ENCODE peak calls at places on chromosomes 1 and 21, in eight cellular contexts. M is transverse colon, K is fibroblast of pulmonary artery, W is heart right ventricle, R is IMR-90, Y is left ventricle myocardium inferior, D is uterus, S is coronary artery. H is an unnamed sample.

GRCh38 chr1:75482951-75483350 is 128.0 kb downstream of the SLC44A5 start:
- DNase-seq in Y (no peak), R (no peak), W (no peak), D (no peak), K (no peak), M (no peak), S (no peak), H (no peak)

GRCh38 chr1:87111659-87112339 is 197.4 kb downstream of the HS2ST1 start:
- DNase-seq in D (no peak), R (no peak), W (no peak), K (no peak), Y (no peak), M (no peak), S (no peak), H (no peak)

GRCh38 chr1:212746546-212746945 is 45.0 kb downstream of the NSL1 start:
- DNase-seq in S (no peak), R (no peak), M (no peak), K (no peak), W (no peak), Y (no peak), D (no peak), H (no peak)

GRCh38 chr1:2526824-2527552 is 592 bp upstream of the PANK4 start:
- DNase-seq in W (peak), M (peak), K (peak), Y (peak), S (no peak), R (peak), D (no peak), H (peak)

GRCh38 chr1:118136511-118136937 is 48.5 kb downstream of the SPAG17 start:
- DNase-seq in M (no peak), R (peak), S (no peak), Y (no peak), D (peak), K (peak), W (no peak), H (peak)

GRCh38 chr1:41900611-41901444 is 17.9 kb downstream of the HIVEP3 start:
- DNase-seq in Y (no peak), K (peak), W (no peak), M (peak), R (peak), D (no peak), S (no peak), H (peak)

GRCh38 chr1:239858058-239858457 is 233.6 kb upstream of the FMN2 start:
- DNase-seq in Y (no peak), R (no peak), W (no peak), D (no peak), M (no peak), K (peak), S (no peak), H (no peak)

GRCh38 chr1:108561731-108562326 is 1.9 kb downstream of the EEIG2 start:
- DNase-seq in Y (peak), R (no peak), D (peak), M (peak), W (peak), S (peak), K (peak), H (no peak)

GRCh38 chr1:58815680-58816071 is 31.8 kb upstream of the JUN start:
- DNase-seq in M (peak), Y (peak), K (peak), R (no peak), S (no peak), W (no peak), D (no peak), H (no peak)

GRCh38 chr1:229815076-229815475 is 189.0 kb downstream of the URB2 start:
- DNase-seq in D (no peak), S (no peak), R (no peak), K (no peak), M (no peak), W (no peak), Y (no peak), H (no peak)

DNA sequence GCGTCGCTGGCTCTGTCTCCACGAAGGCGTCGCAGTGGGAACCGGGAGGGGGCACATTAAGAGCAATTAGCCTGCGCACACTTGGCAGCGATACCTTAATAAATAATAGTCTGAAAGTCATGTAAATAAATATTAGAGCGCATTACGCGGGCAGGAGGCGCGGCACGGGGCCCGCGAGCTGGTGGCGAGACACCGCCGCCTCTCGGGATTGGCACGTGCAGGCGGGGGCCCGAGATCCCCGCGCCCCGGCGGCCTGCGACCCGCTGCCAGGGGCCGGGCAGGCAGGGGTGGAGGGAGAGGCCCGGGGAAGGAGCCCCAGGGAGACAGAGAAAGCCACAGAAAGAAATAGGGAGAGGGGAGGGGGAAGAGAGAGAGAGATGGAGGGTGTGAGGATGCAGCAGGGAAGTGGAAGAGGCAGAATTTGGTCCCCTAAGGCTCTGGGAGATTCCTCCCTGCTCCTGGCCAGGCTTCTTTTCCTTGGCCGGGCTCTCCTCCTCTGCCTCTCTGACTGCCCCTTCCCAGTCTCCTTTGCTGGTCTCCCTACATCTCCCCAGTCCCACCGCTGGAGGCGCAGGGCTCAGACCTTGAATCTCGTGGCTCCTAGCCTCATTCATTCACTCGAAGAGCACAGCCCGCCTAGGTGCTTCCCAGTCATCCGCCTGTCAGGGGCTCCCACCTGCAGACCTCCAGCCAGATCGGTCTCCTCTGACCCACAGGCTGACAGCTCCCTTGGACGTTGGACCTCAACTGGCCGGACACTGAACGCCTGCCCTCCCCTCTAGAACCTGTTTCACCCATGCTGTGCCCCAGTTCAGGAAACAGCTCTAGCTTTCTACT is 76.3 kb downstream of the VWA5B1 start:
- DNase-seq in W (peak), S (no peak), R (peak), Y (peak), K (peak), M (peak), D (no peak), H (peak)
- TF ChIP-seq CTCF in W (peak), S (no peak), R (peak), Y (peak), K (peak), M (peak), D (no peak), H (peak)

DNA sequence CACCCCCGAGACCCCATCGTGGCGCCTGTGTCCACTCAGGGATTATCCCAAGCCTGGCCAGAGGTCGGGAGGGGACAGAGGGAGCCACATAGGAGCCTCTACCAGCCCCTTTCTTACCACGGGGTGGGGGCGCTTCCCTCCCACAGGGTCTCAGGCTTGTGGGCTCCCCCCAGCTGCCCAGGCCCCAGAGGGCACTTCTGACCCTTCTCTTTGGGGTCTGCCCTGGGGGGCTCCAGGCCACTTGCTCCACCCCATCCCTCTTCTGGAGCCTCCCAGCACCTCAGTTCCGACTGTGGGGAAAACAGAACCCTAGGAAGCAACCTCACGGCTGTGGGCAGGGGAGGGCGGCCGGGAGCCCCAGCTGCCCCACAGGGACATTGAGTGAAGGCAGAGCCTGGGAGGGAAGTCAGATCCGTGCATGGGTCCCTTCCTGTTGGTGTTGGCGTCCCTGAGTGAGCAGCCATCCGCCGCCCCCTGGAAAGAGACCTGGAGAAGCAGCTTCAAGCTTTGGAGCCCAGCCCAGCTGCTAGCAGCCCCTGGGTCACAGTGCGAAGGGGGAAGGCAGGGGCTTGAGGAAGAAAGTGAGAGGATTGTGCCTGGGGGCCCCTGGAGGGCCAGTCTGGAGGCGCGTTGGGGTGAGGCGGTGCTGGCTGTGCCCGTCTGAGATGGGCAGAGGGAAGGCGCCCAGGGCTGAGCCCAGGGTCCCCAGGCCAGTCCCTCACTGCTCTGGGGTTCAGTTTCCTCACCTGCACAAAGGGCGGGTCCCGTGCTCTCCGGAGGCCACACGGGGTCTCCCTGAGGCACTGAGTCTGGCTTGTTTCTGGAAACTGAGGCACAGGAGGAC is 22.1 kb downstream of the RRP1 start:
- DNase-seq in R (no peak), W (no peak), M (no peak), S (no peak), K (no peak), D (no peak), Y (no peak), H (no peak)
- H3K4me3 ChIP-seq in R (no peak), W (peak), M (peak), S (peak), K (no peak), D (no peak), Y (peak), H (no peak)

GRCh38 chr1:48864913-48865312 is 88.2 kb upstream of the BEND5 start:
- DNase-seq in M (no peak), S (no peak), W (no peak), D (no peak), R (no peak), K (no peak), Y (no peak), H (no peak)

GRCh38 chr1:48875736-48876135 is 99.0 kb upstream of the BEND5 start:
- DNase-seq in Y (no peak), W (no peak), S (no peak), K (no peak), R (no peak), D (no peak), M (no peak), H (no peak)

GRCh38 chr1:48869116-48869893 is 92.6 kb upstream of the BEND5 start:
- DNase-seq in R (no peak), K (peak), S (no peak), Y (peak), D (no peak), M (no peak), W (no peak), H (peak)

GRCh38 chr1:48873944-48874343 is 97.3 kb upstream of the BEND5 start:
- DNase-seq in Y (no peak), K (no peak), W (no peak), S (no peak), R (no peak), D (no peak), M (no peak), H (peak)

DNA sequence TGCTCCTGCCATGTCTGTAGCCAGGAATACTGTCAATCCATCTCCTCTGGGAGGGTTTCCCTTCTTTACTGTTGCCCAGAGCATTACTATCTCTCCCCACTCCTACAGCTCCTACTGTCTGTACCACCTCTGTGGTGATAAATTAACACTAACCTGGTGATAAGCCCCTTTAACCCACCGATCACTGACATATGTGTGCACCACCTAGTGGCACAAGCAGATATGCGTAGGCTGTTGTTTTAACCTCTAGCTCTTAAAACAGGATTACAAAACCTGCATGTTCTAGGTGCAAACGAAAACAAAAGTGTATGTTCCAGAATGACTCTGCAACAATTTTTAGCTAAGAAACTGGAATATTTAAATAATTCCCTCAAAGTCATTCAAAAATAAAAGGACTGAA is 93.9 kb upstream of the BEND5 start:
- DNase-seq in K (peak), S (no peak), M (no peak), Y (no peak), D (no peak), R (no peak), W (no peak), H (no peak)
- TF ChIP-seq CTCF in K (peak), S (no peak), M (peak), Y (peak), D (no peak), R (peak), W (peak), H (peak)

GRCh38 chr1:35572296-35572695 is 818 bp upstream of the TFAP2E start:
- DNase-seq in R (no peak), K (no peak), S (no peak), W (no peak), M (no peak), D (no peak), Y (no peak), H (no peak)

GRCh38 chr1:35573198-35573775 is at the start of gene TFAP2E:
- DNase-seq in R (no peak), W (no peak), S (peak), D (no peak), Y (no peak), K (peak), M (peak), H (no peak)

GRCh38 chr1:35574655-35575400 is 1.7 kb downstream of the TFAP2E start:
- DNase-seq in S (no peak), Y (no peak), R (no peak), M (no peak), W (no peak), D (no peak), K (no peak), H (no peak)

GRCh38 chr1:35575401-35575958 is 2.4 kb downstream of the TFAP2E start:
- DNase-seq in Y (no peak), R (no peak), S (no peak), W (no peak), K (no peak), D (no peak), M (no peak), H (no peak)

DNA sequence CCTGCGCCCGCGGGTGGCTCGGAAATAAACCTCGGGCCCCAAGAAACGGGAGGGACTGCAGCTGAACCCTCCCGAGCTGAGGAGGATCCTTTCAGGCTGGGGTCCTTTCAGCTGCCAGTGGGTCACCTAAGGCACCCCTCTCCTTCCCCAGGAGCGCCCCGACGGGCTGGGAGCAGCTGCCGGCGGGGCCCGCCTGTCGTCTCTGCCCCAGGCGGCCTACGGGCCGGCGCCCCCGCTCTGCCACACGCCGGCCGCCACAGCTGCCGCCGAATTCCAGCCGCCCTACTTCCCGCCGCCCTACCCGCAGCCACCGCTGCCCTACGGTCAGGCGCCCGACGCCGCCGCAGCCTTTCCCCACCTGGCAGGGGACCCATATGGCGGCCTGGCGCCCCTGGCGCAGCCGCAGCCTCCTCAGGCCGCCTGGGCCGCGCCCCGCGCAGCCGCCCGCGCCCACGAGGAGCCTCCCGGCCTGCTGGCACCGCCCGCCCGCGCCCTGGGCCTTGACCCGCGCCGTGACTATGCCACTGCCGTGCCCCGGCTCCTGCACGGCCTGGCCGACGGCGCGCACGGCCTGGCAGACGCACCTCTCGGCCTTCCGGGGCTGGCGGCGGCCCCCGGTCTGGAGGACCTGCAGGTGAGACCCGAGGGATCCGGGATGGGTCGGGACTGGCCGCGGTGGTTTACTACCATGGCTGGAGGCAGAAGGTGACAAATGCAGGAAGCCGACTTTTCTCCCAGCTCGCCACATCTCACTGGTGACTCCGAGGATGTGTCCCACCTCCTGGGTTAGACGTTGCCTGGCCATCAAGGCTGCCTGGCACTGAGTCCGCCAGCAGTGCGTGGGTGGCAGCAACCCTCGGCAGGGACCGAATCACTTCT is 901 bp downstream of the TFAP2E start:
- DNase-seq in S (peak), R (no peak), Y (no peak), W (no peak), M (no peak), K (no peak), D (no peak), H (no peak)
- H3K4me3 ChIP-seq in S (peak), R (peak), Y (peak), W (peak), M (peak), K (peak), D (no peak), H (peak)

GRCh38 chr21:35005825-35006224 is 43.3 kb downstream of the RUNX1 start:
- DNase-seq in W (no peak), Y (no peak), R (no peak), S (no peak), D (no peak), K (no peak), M (no peak), H (peak)

GRCh38 chr21:35004289-35004688 is 44.8 kb downstream of the RUNX1 start:
- DNase-seq in Y (no peak), M (no peak), D (no peak), K (no peak), S (no peak), R (no peak), W (no peak), H (no peak)

GRCh38 chr21:35005077-35005476 is 44.0 kb downstream of the RUNX1 start:
- DNase-seq in R (peak), K (no peak), D (no peak), S (no peak), W (no peak), M (no peak), Y (no peak), H (no peak)

GRCh38 chr21:35006248-35006647 is 42.9 kb downstream of the RUNX1 start:
- DNase-seq in Y (no peak), R (no peak), M (no peak), D (no peak), W (no peak), K (no peak), S (no peak), H (no peak)

GRCh38 chr21:35002879-35003722 is 46.0 kb downstream of the RUNX1 start:
- DNase-seq in R (peak), M (no peak), D (no peak), Y (no peak), W (no peak), S (no peak), K (peak), H (peak)
- TF ChIP-seq CTCF in R (no peak), M (no peak), D (no peak), Y (no peak), W (no peak), S (no peak), K (no peak), H (no peak)

GRCh38 chr21:29704719-29705118 is 235.1 kb downstream of the GRIK1 start:
- DNase-seq in R (peak), Y (no peak), K (peak), S (no peak), W (no peak), M (no peak), D (no peak), H (peak)
- H3K4me3 ChIP-seq in R (no peak), Y (no peak), K (no peak), S (no peak), W (no peak), M (no peak), D (no peak), H (no peak)

H was measured in AG10803.